ENCODE peak calls at places on chromosome 10, in ten cellular contexts. One of them, this sample, is unnamed.

GRCh38 chr10:15265076-15265475 is 96.6 kb upstream of the NMT2 start:
- DNase-seq in spleen: no peak
- DNase-seq in fibroblast of villous mesenchyme: no peak
- DNase-seq in tibial nerve: no peak
- DNase-seq in body of pancreas: no peak
- DNase-seq in kidney: no peak
- DNase-seq in right atrium auricular region: no peak
- DNase-seq in Caco-2: no peak
- DNase-seq in HFF-Myc: no peak
- DNase-seq in IMR-90: no peak
- DNase-seq in this sample: no peak

GRCh38 chr10:24897326-24897926 is 55.0 kb downstream of the PRTFDC1 start:
- DNase-seq in spleen: no peak
- DNase-seq in fibroblast of villous mesenchyme: peak; percentile 65
- DNase-seq in tibial nerve: no peak
- DNase-seq in body of pancreas: no peak
- DNase-seq in kidney: no peak
- DNase-seq in right atrium auricular region: no peak
- DNase-seq in Caco-2: peak; percentile 31
- DNase-seq in HFF-Myc: no peak
- DNase-seq in IMR-90: peak; percentile 78
- DNase-seq in this sample: no peak

GRCh38 chr10:95303535-95303934 is 12.7 kb upstream of the PDLIM1 start:
- DNase-seq in spleen: no peak
- DNase-seq in fibroblast of villous mesenchyme: no peak
- DNase-seq in tibial nerve: no peak
- DNase-seq in body of pancreas: no peak
- DNase-seq in kidney: no peak
- DNase-seq in right atrium auricular region: no peak
- DNase-seq in Caco-2: no peak
- DNase-seq in HFF-Myc: no peak
- DNase-seq in IMR-90: peak; percentile 58
- DNase-seq in this sample: no peak

GRCh38 chr10:51257511-51258248 is 183.4 kb downstream of the PRKG1 start:
- DNase-seq in spleen: no peak
- DNase-seq in fibroblast of villous mesenchyme: no peak
- DNase-seq in tibial nerve: no peak
- DNase-seq in body of pancreas: no peak
- DNase-seq in kidney: no peak
- DNase-seq in right atrium auricular region: no peak
- DNase-seq in Caco-2: no peak
- DNase-seq in HFF-Myc: no peak
- DNase-seq in IMR-90: peak; percentile 52
- DNase-seq in this sample: peak; percentile 24

GRCh38 chr10:99551158-99551557 is 18.4 kb downstream of the NKX2-3 start:
- DNase-seq in spleen: no peak
- DNase-seq in fibroblast of villous mesenchyme: peak; percentile 74
- DNase-seq in tibial nerve: no peak
- DNase-seq in body of pancreas: no peak
- DNase-seq in kidney: no peak
- DNase-seq in right atrium auricular region: no peak
- DNase-seq in Caco-2: no peak
- DNase-seq in HFF-Myc: peak; percentile 55
- DNase-seq in IMR-90: peak; percentile 56
- DNase-seq in this sample: no peak

GRCh38 chr10:114719311-114719710 is 61.2 kb upstream of the ABLIM1 start:
- DNase-seq in spleen: no peak
- DNase-seq in fibroblast of villous mesenchyme: no peak
- DNase-seq in tibial nerve: no peak
- DNase-seq in body of pancreas: peak; percentile 64
- DNase-seq in kidney: no peak
- DNase-seq in right atrium auricular region: no peak
- DNase-seq in Caco-2: no peak
- DNase-seq in HFF-Myc: no peak
- DNase-seq in IMR-90: no peak
- DNase-seq in this sample: no peak

GRCh38 chr10:71128311-71129010 is 83.9 kb upstream of the UNC5B start:
- DNase-seq in spleen: no peak
- DNase-seq in fibroblast of villous mesenchyme: no peak
- DNase-seq in tibial nerve: no peak
- DNase-seq in body of pancreas: no peak
- DNase-seq in kidney: no peak
- DNase-seq in right atrium auricular region: peak; percentile 73
- DNase-seq in Caco-2: no peak
- DNase-seq in HFF-Myc: no peak
- DNase-seq in IMR-90: no peak
- DNase-seq in this sample: no peak

GRCh38 chr10:72009430-72010081 is 45.4 kb downstream of the CHST3 start:
- DNase-seq in spleen: peak; percentile 82
- DNase-seq in fibroblast of villous mesenchyme: peak; percentile 99
- DNase-seq in tibial nerve: peak; percentile 74
- DNase-seq in body of pancreas: peak; percentile 68
- DNase-seq in kidney: peak; percentile 97
- DNase-seq in right atrium auricular region: peak; percentile 94
- DNase-seq in Caco-2: no peak
- DNase-seq in HFF-Myc: peak; percentile 90
- DNase-seq in IMR-90: peak; percentile 94
- DNase-seq in this sample: peak; percentile 88

GRCh38 chr10:70404036-70404905 is at the start of gene EIF4EBP2:
- DNase-seq in spleen: peak; percentile 100
- DNase-seq in fibroblast of villous mesenchyme: peak; percentile 97
- DNase-seq in tibial nerve: peak; percentile 98
- DNase-seq in body of pancreas: peak; percentile 98
- DNase-seq in kidney: peak; percentile 99
- DNase-seq in right atrium auricular region: peak; percentile 98
- DNase-seq in Caco-2: peak; percentile 100
- DNase-seq in HFF-Myc: peak; percentile 88
- DNase-seq in IMR-90: peak; percentile 93
- DNase-seq in this sample: peak; percentile 78

GRCh38 chr10:106987362-106987761 is 177.1 kb downstream of the SORCS1 start:
- DNase-seq in spleen: no peak
- DNase-seq in fibroblast of villous mesenchyme: no peak
- DNase-seq in tibial nerve: no peak
- DNase-seq in body of pancreas: no peak
- DNase-seq in kidney: no peak
- DNase-seq in right atrium auricular region: no peak
- DNase-seq in Caco-2: no peak
- DNase-seq in HFF-Myc: no peak
- DNase-seq in IMR-90: no peak
- DNase-seq in this sample: no peak

GRCh38 chr10:85594239-85594638 is 772.4 kb downstream of the GRID1 start:
- DNase-seq in spleen: no peak
- DNase-seq in fibroblast of villous mesenchyme: no peak
- DNase-seq in tibial nerve: no peak
- DNase-seq in body of pancreas: no peak
- DNase-seq in kidney: no peak
- DNase-seq in right atrium auricular region: peak; percentile 4
- DNase-seq in Caco-2: no peak
- DNase-seq in HFF-Myc: no peak
- DNase-seq in IMR-90: no peak
- DNase-seq in this sample: no peak

GRCh38 chr10:34189830-34190229 is 625.3 kb downstream of the PARD3 start:
- DNase-seq in spleen: no peak
- DNase-seq in fibroblast of villous mesenchyme: no peak
- DNase-seq in tibial nerve: no peak
- DNase-seq in body of pancreas: no peak
- DNase-seq in kidney: no peak
- DNase-seq in right atrium auricular region: no peak
- DNase-seq in Caco-2: no peak
- DNase-seq in HFF-Myc: no peak
- DNase-seq in IMR-90: no peak
- DNase-seq in this sample: no peak

GRCh38 chr10:61280303-61280702 is 172.9 kb downstream of the TMEM26 start:
- DNase-seq in spleen: no peak
- DNase-seq in fibroblast of villous mesenchyme: peak; percentile 25
- DNase-seq in tibial nerve: no peak
- DNase-seq in body of pancreas: no peak
- DNase-seq in kidney: no peak
- DNase-seq in right atrium auricular region: no peak
- DNase-seq in Caco-2: no peak
- DNase-seq in HFF-Myc: no peak
- DNase-seq in IMR-90: peak; percentile 53
- DNase-seq in this sample: no peak

GRCh38 chr10:76036962-76037361 is 605.5 kb downstream of the LRMDA start:
- DNase-seq in spleen: no peak
- DNase-seq in fibroblast of villous mesenchyme: no peak
- DNase-seq in tibial nerve: no peak
- DNase-seq in body of pancreas: no peak
- DNase-seq in kidney: no peak
- DNase-seq in right atrium auricular region: no peak
- DNase-seq in Caco-2: no peak
- DNase-seq in HFF-Myc: no peak
- DNase-seq in IMR-90: no peak
- DNase-seq in this sample: no peak

GRCh38 chr10:61140765-61141392 is 196.9 kb upstream of the RHOBTB1 start:
- DNase-seq in spleen: no peak
- DNase-seq in fibroblast of villous mesenchyme: peak; percentile 80
- DNase-seq in tibial nerve: no peak
- DNase-seq in body of pancreas: peak; percentile 42
- DNase-seq in kidney: no peak
- DNase-seq in right atrium auricular region: no peak
- DNase-seq in Caco-2: peak; percentile 64
- DNase-seq in HFF-Myc: peak; percentile 84
- DNase-seq in IMR-90: peak; percentile 77
- DNase-seq in this sample: peak; percentile 43

GRCh38 chr10:58781873-58782488 is 269.3 kb downstream of the BICC1 start:
- DNase-seq in spleen: no peak
- DNase-seq in fibroblast of villous mesenchyme: peak; percentile 57
- DNase-seq in tibial nerve: no peak
- DNase-seq in body of pancreas: no peak
- DNase-seq in kidney: no peak
- DNase-seq in right atrium auricular region: no peak
- DNase-seq in Caco-2: peak; percentile 78
- DNase-seq in HFF-Myc: peak; percentile 36
- DNase-seq in IMR-90: peak; percentile 49
- DNase-seq in this sample: no peak

GRCh38 chr10:63343476-63343875 is 122.3 kb downstream of the JMJD1C start:
- DNase-seq in spleen: no peak
- DNase-seq in fibroblast of villous mesenchyme: no peak
- DNase-seq in tibial nerve: no peak
- DNase-seq in body of pancreas: no peak
- DNase-seq in kidney: no peak
- DNase-seq in right atrium auricular region: no peak
- DNase-seq in Caco-2: no peak
- DNase-seq in HFF-Myc: no peak
- DNase-seq in IMR-90: no peak
- DNase-seq in this sample: no peak

GRCh38 chr10:35481421-35481820 is 123.7 kb upstream of the GJD4 start:
- DNase-seq in spleen: no peak
- DNase-seq in fibroblast of villous mesenchyme: no peak
- DNase-seq in tibial nerve: no peak
- DNase-seq in body of pancreas: no peak
- DNase-seq in kidney: no peak
- DNase-seq in right atrium auricular region: no peak
- DNase-seq in Caco-2: no peak
- DNase-seq in HFF-Myc: no peak
- DNase-seq in IMR-90: no peak
- DNase-seq in this sample: no peak

GRCh38 chr10:35480150-35480549 is 125.0 kb upstream of the GJD4 start:
- DNase-seq in spleen: no peak
- DNase-seq in fibroblast of villous mesenchyme: no peak
- DNase-seq in tibial nerve: no peak
- DNase-seq in body of pancreas: no peak
- DNase-seq in kidney: no peak
- DNase-seq in right atrium auricular region: no peak
- DNase-seq in Caco-2: peak; percentile 52
- DNase-seq in HFF-Myc: no peak
- DNase-seq in IMR-90: no peak
- DNase-seq in this sample: no peak
- TF ChIP-seq CTCF in spleen: no peak
- TF ChIP-seq CTCF in fibroblast of villous mesenchyme: no peak
- TF ChIP-seq CTCF in tibial nerve: no peak
- TF ChIP-seq CTCF in body of pancreas: no peak
- TF ChIP-seq CTCF in kidney: no peak
- TF ChIP-seq CTCF in right atrium auricular region: no peak
- TF ChIP-seq CTCF in Caco-2: peak; percentile 45
- TF ChIP-seq CTCF in HFF-Myc: no peak
- TF ChIP-seq CTCF in IMR-90: no peak
- TF ChIP-seq CTCF in this sample: peak; percentile 10

DNA sequence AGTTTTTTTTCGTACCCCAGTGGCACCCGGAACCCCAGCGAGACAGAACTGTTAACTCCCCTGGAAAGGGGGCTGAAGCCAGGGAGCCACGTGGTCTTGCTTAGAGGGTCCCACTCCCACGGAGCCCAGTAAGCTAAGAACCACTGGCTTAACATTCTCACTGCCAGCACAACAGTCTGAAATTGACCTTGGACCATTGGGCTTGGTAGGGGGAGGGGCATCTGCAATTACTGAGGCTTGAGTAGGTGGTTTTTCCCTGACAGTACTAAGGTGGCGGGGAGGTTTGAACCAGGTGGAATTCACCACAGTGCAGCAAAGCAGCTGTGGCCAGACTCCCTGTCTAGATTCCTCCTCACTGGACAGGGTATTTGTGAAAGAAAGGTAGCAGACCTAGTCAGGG is 196.5 kb downstream of the ADK start:
- DNase-seq in spleen: no peak
- DNase-seq in fibroblast of villous mesenchyme: no peak
- DNase-seq in tibial nerve: no peak
- DNase-seq in body of pancreas: no peak
- DNase-seq in kidney: no peak
- DNase-seq in right atrium auricular region: no peak
- DNase-seq in Caco-2: no peak
- DNase-seq in HFF-Myc: no peak
- DNase-seq in IMR-90: no peak
- DNase-seq in this sample: no peak
- H3K4me3 ChIP-seq in spleen: no peak overlapping the region
- H3K4me3 ChIP-seq in fibroblast of villous mesenchyme: no peak overlapping the region
- H3K4me3 ChIP-seq in tibial nerve: no peak overlapping the region
- H3K4me3 ChIP-seq in body of pancreas: no peak overlapping the region
- H3K4me3 ChIP-seq in kidney: no peak overlapping the region
- H3K4me3 ChIP-seq in right atrium auricular region: no peak overlapping the region
- H3K4me3 ChIP-seq in Caco-2: no peak overlapping the region
- H3K4me3 ChIP-seq in HFF-Myc: no peak overlapping the region
- H3K4me3 ChIP-seq in IMR-90: no peak overlapping the region
- H3K4me3 ChIP-seq in this sample: no peak overlapping the region

GRCh38 chr10:53580465-53580864 is 807.9 kb upstream of the MBL2 start:
- DNase-seq in spleen: no peak
- DNase-seq in fibroblast of villous mesenchyme: no peak
- DNase-seq in tibial nerve: no peak
- DNase-seq in body of pancreas: no peak
- DNase-seq in kidney: no peak
- DNase-seq in right atrium auricular region: no peak
- DNase-seq in Caco-2: no peak
- DNase-seq in HFF-Myc: no peak
- DNase-seq in IMR-90: no peak
- DNase-seq in this sample: no peak
- TF ChIP-seq CTCF in spleen: no peak
- TF ChIP-seq CTCF in fibroblast of villous mesenchyme: no peak
- TF ChIP-seq CTCF in tibial nerve: no peak
- TF ChIP-seq CTCF in body of pancreas: no peak
- TF ChIP-seq CTCF in kidney: no peak
- TF ChIP-seq CTCF in right atrium auricular region: no peak
- TF ChIP-seq CTCF in Caco-2: no peak
- TF ChIP-seq CTCF in HFF-Myc: no peak
- TF ChIP-seq CTCF in IMR-90: no peak
- TF ChIP-seq CTCF in this sample: no peak

DNA sequence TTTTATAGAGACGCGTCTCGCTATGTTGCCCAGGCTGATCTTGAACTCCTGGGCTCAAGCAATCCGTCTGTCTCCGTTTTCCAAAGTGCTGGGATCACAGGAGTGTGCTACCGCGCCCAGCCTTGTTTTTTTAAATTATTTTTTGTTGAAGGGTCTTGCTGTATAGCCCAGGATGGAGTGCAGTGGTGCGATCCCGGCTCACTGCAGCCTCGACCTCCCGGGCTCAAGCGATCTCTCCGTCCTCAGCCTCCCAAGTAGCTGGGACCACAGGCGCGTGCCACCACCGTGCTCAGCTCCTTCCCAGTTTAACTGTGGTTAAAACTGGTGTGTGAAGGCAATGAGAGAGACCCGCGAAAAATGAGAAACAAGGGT is 11.0 kb upstream of the HNRNPF start:
- DNase-seq in spleen: no peak
- DNase-seq in fibroblast of villous mesenchyme: no peak
- DNase-seq in tibial nerve: no peak
- DNase-seq in body of pancreas: no peak
- DNase-seq in kidney: peak; percentile 79
- DNase-seq in right atrium auricular region: no peak
- DNase-seq in Caco-2: no peak
- DNase-seq in HFF-Myc: no peak
- DNase-seq in IMR-90: no peak
- DNase-seq in this sample: no peak
- H3K4me3 ChIP-seq in spleen: peak overlapping the region; percentile 9
- H3K4me3 ChIP-seq in fibroblast of villous mesenchyme: peak overlapping the region; percentile 62
- H3K4me3 ChIP-seq in tibial nerve: peak overlapping the region; percentile 61
- H3K4me3 ChIP-seq in body of pancreas: no peak overlapping the region
- H3K4me3 ChIP-seq in kidney: peak overlapping the region; percentile 58
- H3K4me3 ChIP-seq in right atrium auricular region: peak overlapping the region; percentile 64
- H3K4me3 ChIP-seq in Caco-2: peak overlapping the region; percentile 27
- H3K4me3 ChIP-seq in HFF-Myc: peak overlapping the region; percentile 45
- H3K4me3 ChIP-seq in IMR-90: peak overlapping the region; percentile 46
- H3K4me3 ChIP-seq in this sample: peak overlapping the region; percentile 31